ENCODE peak calls at places on chromosomes 6 and 20, in six cellular contexts. One of them, this sample, is unnamed.

GRCh38 chr6:160139420-160139851 is 17.8 kb downstream of the SLC22A1 start:
- DNase-seq in activated CD8-positive, alpha-beta T cell treated with anti-CD3 and anti-CD28 coated beads, Interleukin-2, amount 10 ng/mL, durations not matched to agents 7 days and 5 days: no peak
- DNase-seq in T-helper 9 cell: no peak
- DNase-seq in Caco-2: no peak
- DNase-seq in NCI-H1105 treated with DMSO at 0.1 percent for 48 hours: no peak
- DNase-seq in GDM1: no peak
- DNase-seq in this sample: peak

GRCh38 chr6:31580446-31580755 is 1.8 kb downstream of the LTB start:
- DNase-seq in T-helper 9 cell: no peak
- DNase-seq in GDM1: no peak
- DNase-seq in NCI-H1105 treated with DMSO at 0.1 percent for 48 hours: no peak
- DNase-seq in activated CD8-positive, alpha-beta T cell treated with anti-CD3 and anti-CD28 coated beads, Interleukin-2, amount 10 ng/mL, durations not matched to agents 7 days and 5 days: no peak
- DNase-seq in Caco-2: no peak
- DNase-seq in this sample: no peak

GRCh38 chr20:38452880-38453624 is 17.9 kb upstream of the SNHG17 start:
- DNase-seq in Caco-2: no peak
- DNase-seq in activated CD8-positive, alpha-beta T cell treated with anti-CD3 and anti-CD28 coated beads, Interleukin-2, amount 10 ng/mL, durations not matched to agents 7 days and 5 days: no peak
- DNase-seq in NCI-H1105 treated with DMSO at 0.1 percent for 48 hours: no peak
- DNase-seq in GDM1: no peak
- DNase-seq in T-helper 9 cell: no peak
- DNase-seq in this sample: no peak

GRCh38 chr20:57266251-57267157 is at the start of gene BMP7:
- DNase-seq in T-helper 9 cell: no peak
- DNase-seq in activated CD8-positive, alpha-beta T cell treated with anti-CD3 and anti-CD28 coated beads, Interleukin-2, amount 10 ng/mL, durations not matched to agents 7 days and 5 days: no peak
- DNase-seq in GDM1: no peak
- DNase-seq in NCI-H1105 treated with DMSO at 0.1 percent for 48 hours: peak
- DNase-seq in Caco-2: peak
- DNase-seq in this sample: no peak

GRCh38 chr6:158033077-158033750 is 51.6 kb downstream of the SYNJ2 start:
- DNase-seq in activated CD8-positive, alpha-beta T cell treated with anti-CD3 and anti-CD28 coated beads, Interleukin-2, amount 10 ng/mL, durations not matched to agents 7 days and 5 days: no peak
- DNase-seq in T-helper 9 cell: no peak
- DNase-seq in NCI-H1105 treated with DMSO at 0.1 percent for 48 hours: no peak
- DNase-seq in GDM1: no peak
- DNase-seq in Caco-2: no peak
- DNase-seq in this sample: no peak

GRCh38 chr6:149931501-149931900 is 8.6 kb upstream of the RAET1G start:
- DNase-seq in NCI-H1105 treated with DMSO at 0.1 percent for 48 hours: no peak
- DNase-seq in Caco-2: no peak
- DNase-seq in activated CD8-positive, alpha-beta T cell treated with anti-CD3 and anti-CD28 coated beads, Interleukin-2, amount 10 ng/mL, durations not matched to agents 7 days and 5 days: no peak
- DNase-seq in T-helper 9 cell: no peak
- DNase-seq in GDM1: no peak
- DNase-seq in this sample: no peak

GRCh38 chr20:32289661-32290431 is 12.4 kb downstream of the KIF3B start:
- DNase-seq in Caco-2: peak
- DNase-seq in T-helper 9 cell: no peak
- DNase-seq in GDM1: no peak
- DNase-seq in activated CD8-positive, alpha-beta T cell treated with anti-CD3 and anti-CD28 coated beads, Interleukin-2, amount 10 ng/mL, durations not matched to agents 7 days and 5 days: no peak
- DNase-seq in NCI-H1105 treated with DMSO at 0.1 percent for 48 hours: no peak
- DNase-seq in this sample: no peak

GRCh38 chr6:27146706-27147507 is 100.6 kb upstream of the PRSS16 start:
- DNase-seq in activated CD8-positive, alpha-beta T cell treated with anti-CD3 and anti-CD28 coated beads, Interleukin-2, amount 10 ng/mL, durations not matched to agents 7 days and 5 days: peak
- DNase-seq in NCI-H1105 treated with DMSO at 0.1 percent for 48 hours: peak
- DNase-seq in T-helper 9 cell: peak
- DNase-seq in Caco-2: peak
- DNase-seq in GDM1: peak
- DNase-seq in this sample: peak

GRCh38 chr6:41039060-41039998 is at the start of gene UNC5CL:
- DNase-seq in activated CD8-positive, alpha-beta T cell treated with anti-CD3 and anti-CD28 coated beads, Interleukin-2, amount 10 ng/mL, durations not matched to agents 7 days and 5 days: peak
- DNase-seq in Caco-2: peak
- DNase-seq in T-helper 9 cell: peak
- DNase-seq in NCI-H1105 treated with DMSO at 0.1 percent for 48 hours: peak
- DNase-seq in GDM1: no peak
- DNase-seq in this sample: peak

GRCh38 chr20:38700146-38700545 is 24.1 kb upstream of the SLC32A1 start:
- DNase-seq in Caco-2: no peak
- DNase-seq in activated CD8-positive, alpha-beta T cell treated with anti-CD3 and anti-CD28 coated beads, Interleukin-2, amount 10 ng/mL, durations not matched to agents 7 days and 5 days: no peak
- DNase-seq in GDM1: no peak
- DNase-seq in T-helper 9 cell: no peak
- DNase-seq in NCI-H1105 treated with DMSO at 0.1 percent for 48 hours: no peak
- DNase-seq in this sample: no peak

GRCh38 chr6:41098366-41098765 is 25.6 kb downstream of the NFYA start:
- DNase-seq in T-helper 9 cell: no peak
- DNase-seq in Caco-2: no peak
- DNase-seq in NCI-H1105 treated with DMSO at 0.1 percent for 48 hours: no peak
- DNase-seq in activated CD8-positive, alpha-beta T cell treated with anti-CD3 and anti-CD28 coated beads, Interleukin-2, amount 10 ng/mL, durations not matched to agents 7 days and 5 days: no peak
- DNase-seq in GDM1: no peak
- DNase-seq in this sample: no peak

GRCh38 chr20:9169409-9169808 is 100.5 kb downstream of the PLCB4 start:
- DNase-seq in activated CD8-positive, alpha-beta T cell treated with anti-CD3 and anti-CD28 coated beads, Interleukin-2, amount 10 ng/mL, durations not matched to agents 7 days and 5 days: no peak
- DNase-seq in GDM1: no peak
- DNase-seq in Caco-2: no peak
- DNase-seq in NCI-H1105 treated with DMSO at 0.1 percent for 48 hours: no peak
- DNase-seq in T-helper 9 cell: no peak
- DNase-seq in this sample: no peak

GRCh38 chr6:151016107-151016506 is 150.6 kb downstream of the MTHFD1L start:
- DNase-seq in NCI-H1105 treated with DMSO at 0.1 percent for 48 hours: no peak
- DNase-seq in T-helper 9 cell: no peak
- DNase-seq in activated CD8-positive, alpha-beta T cell treated with anti-CD3 and anti-CD28 coated beads, Interleukin-2, amount 10 ng/mL, durations not matched to agents 7 days and 5 days: no peak
- DNase-seq in Caco-2: no peak
- DNase-seq in GDM1: no peak
- DNase-seq in this sample: no peak

GRCh38 chr20:10318625-10319024 is 100.0 kb downstream of the SNAP25 start:
- DNase-seq in activated CD8-positive, alpha-beta T cell treated with anti-CD3 and anti-CD28 coated beads, Interleukin-2, amount 10 ng/mL, durations not matched to agents 7 days and 5 days: no peak
- DNase-seq in Caco-2: no peak
- DNase-seq in NCI-H1105 treated with DMSO at 0.1 percent for 48 hours: no peak
- DNase-seq in T-helper 9 cell: no peak
- DNase-seq in GDM1: no peak
- DNase-seq in this sample: no peak

GRCh38 chr6:9131616-9132015 is 696.3 kb upstream of the SLC35B3 start:
- DNase-seq in NCI-H1105 treated with DMSO at 0.1 percent for 48 hours: no peak
- DNase-seq in GDM1: no peak
- DNase-seq in T-helper 9 cell: no peak
- DNase-seq in Caco-2: peak
- DNase-seq in activated CD8-positive, alpha-beta T cell treated with anti-CD3 and anti-CD28 coated beads, Interleukin-2, amount 10 ng/mL, durations not matched to agents 7 days and 5 days: no peak
- DNase-seq in this sample: no peak

GRCh38 chr20:11777861-11778570 is 139.7 kb upstream of the BTBD3 start:
- DNase-seq in NCI-H1105 treated with DMSO at 0.1 percent for 48 hours: peak
- DNase-seq in T-helper 9 cell: no peak
- DNase-seq in Caco-2: no peak
- DNase-seq in GDM1: no peak
- DNase-seq in activated CD8-positive, alpha-beta T cell treated with anti-CD3 and anti-CD28 coated beads, Interleukin-2, amount 10 ng/mL, durations not matched to agents 7 days and 5 days: no peak
- DNase-seq in this sample: peak

GRCh38 chr6:157233156-157233555 is 90.2 kb downstream of the TMEM242 start:
- DNase-seq in T-helper 9 cell: no peak
- DNase-seq in Caco-2: no peak
- DNase-seq in activated CD8-positive, alpha-beta T cell treated with anti-CD3 and anti-CD28 coated beads, Interleukin-2, amount 10 ng/mL, durations not matched to agents 7 days and 5 days: no peak
- DNase-seq in GDM1: no peak
- DNase-seq in NCI-H1105 treated with DMSO at 0.1 percent for 48 hours: no peak
- DNase-seq in this sample: no peak

GRCh38 chr6:149716181-149716580 is 1.7 kb downstream of the LATS1 start:
- DNase-seq in NCI-H1105 treated with DMSO at 0.1 percent for 48 hours: no peak
- DNase-seq in Caco-2: no peak
- DNase-seq in GDM1: no peak
- DNase-seq in T-helper 9 cell: no peak
- DNase-seq in activated CD8-positive, alpha-beta T cell treated with anti-CD3 and anti-CD28 coated beads, Interleukin-2, amount 10 ng/mL, durations not matched to agents 7 days and 5 days: no peak
- DNase-seq in this sample: no peak

GRCh38 chr6:134523903-134524302 is 206.0 kb upstream of the SGK1 start:
- DNase-seq in activated CD8-positive, alpha-beta T cell treated with anti-CD3 and anti-CD28 coated beads, Interleukin-2, amount 10 ng/mL, durations not matched to agents 7 days and 5 days: no peak
- DNase-seq in Caco-2: no peak
- DNase-seq in NCI-H1105 treated with DMSO at 0.1 percent for 48 hours: no peak
- DNase-seq in T-helper 9 cell: no peak
- DNase-seq in GDM1: no peak
- DNase-seq in this sample: no peak

GRCh38 chr6:87436435-87436834 is 28.7 kb downstream of the CFAP206 start:
- DNase-seq in Caco-2: peak
- DNase-seq in GDM1: peak
- DNase-seq in activated CD8-positive, alpha-beta T cell treated with anti-CD3 and anti-CD28 coated beads, Interleukin-2, amount 10 ng/mL, durations not matched to agents 7 days and 5 days: peak
- DNase-seq in NCI-H1105 treated with DMSO at 0.1 percent for 48 hours: no peak
- DNase-seq in T-helper 9 cell: peak
- DNase-seq in this sample: peak

GRCh38 chr6:31386977-31387376 is 16.4 kb upstream of the MICA start:
- DNase-seq in NCI-H1105 treated with DMSO at 0.1 percent for 48 hours: no peak
- DNase-seq in activated CD8-positive, alpha-beta T cell treated with anti-CD3 and anti-CD28 coated beads, Interleukin-2, amount 10 ng/mL, durations not matched to agents 7 days and 5 days: no peak
- DNase-seq in T-helper 9 cell: no peak
- DNase-seq in GDM1: no peak
- DNase-seq in Caco-2: peak
- DNase-seq in this sample: no peak

GRCh38 chr20:47137231-47137865 is 219.2 kb downstream of the ZMYND8 start:
- DNase-seq in GDM1: no peak
- DNase-seq in Caco-2: no peak
- DNase-seq in NCI-H1105 treated with DMSO at 0.1 percent for 48 hours: no peak
- DNase-seq in T-helper 9 cell: no peak
- DNase-seq in activated CD8-positive, alpha-beta T cell treated with anti-CD3 and anti-CD28 coated beads, Interleukin-2, amount 10 ng/mL, durations not matched to agents 7 days and 5 days: no peak
- DNase-seq in this sample: peak